ENCODE peak calls at places on chromosomes 1 and 21, in five cellular contexts. One of them, this sample, is unnamed.

GRCh38 chr1:16013220-16013907 is 4.5 kb downstream of the HSPB7 start:
- DNase-seq in GM23248: peak
- DNase-seq in foreskin fibroblast: no peak
- DNase-seq in lower lobe of right lung: peak
- DNase-seq in adipocyte: peak
- DNase-seq in this sample: peak

GRCh38 chr21:16088121-16088520 is 358.3 kb downstream of the USP25 start:
- DNase-seq in GM23248: no peak
- DNase-seq in foreskin fibroblast: no peak
- DNase-seq in lower lobe of right lung: no peak
- DNase-seq in adipocyte: no peak
- DNase-seq in this sample: no peak

GRCh38 chr1:180229483-180230415 is at the start of gene LHX4:
- DNase-seq in GM23248: peak
- DNase-seq in foreskin fibroblast: no peak
- DNase-seq in lower lobe of right lung: no peak
- DNase-seq in adipocyte: peak
- DNase-seq in this sample: peak

GRCh38 chr1:235160395-235160964 is 570 bp downstream of the RBM34 start:
- DNase-seq in GM23248: peak
- DNase-seq in foreskin fibroblast: peak
- DNase-seq in lower lobe of right lung: no peak
- DNase-seq in adipocyte: peak
- DNase-seq in this sample: peak

GRCh38 chr1:176692431-176692830 is 229.5 kb downstream of the PAPPA2 start:
- DNase-seq in GM23248: no peak
- DNase-seq in foreskin fibroblast: no peak
- DNase-seq in lower lobe of right lung: no peak
- DNase-seq in adipocyte: no peak
- DNase-seq in this sample: no peak

GRCh38 chr1:217089239-217090014 is 366.2 kb upstream of the ESRRG start:
- DNase-seq in GM23248: peak
- DNase-seq in foreskin fibroblast: peak
- DNase-seq in lower lobe of right lung: no peak
- DNase-seq in adipocyte: peak
- DNase-seq in this sample: peak

GRCh38 chr1:232127190-232127589 is 500.6 kb downstream of the DISC1 start:
- DNase-seq in GM23248: peak
- DNase-seq in foreskin fibroblast: peak
- DNase-seq in lower lobe of right lung: no peak
- DNase-seq in adipocyte: peak
- DNase-seq in this sample: peak

GRCh38 chr1:163442214-163442765 is 120.5 kb downstream of the NUF2 start:
- DNase-seq in GM23248: no peak
- DNase-seq in foreskin fibroblast: no peak
- DNase-seq in lower lobe of right lung: no peak
- DNase-seq in adipocyte: no peak
- DNase-seq in this sample: no peak

GRCh38 chr1:58109646-58110200 is 436.8 kb downstream of the OMA1 start:
- DNase-seq in GM23248: no peak
- DNase-seq in foreskin fibroblast: no peak
- DNase-seq in lower lobe of right lung: no peak
- DNase-seq in adipocyte: no peak
- DNase-seq in this sample: no peak

GRCh38 chr1:40153073-40153770 is 8.0 kb upstream of the RLF start:
- DNase-seq in GM23248: peak
- DNase-seq in foreskin fibroblast: peak
- DNase-seq in lower lobe of right lung: no peak
- DNase-seq in adipocyte: peak
- DNase-seq in this sample: peak

GRCh38 chr1:169124459-169124858 is 18.0 kb downstream of the ATP1B1 start:
- DNase-seq in GM23248: no peak
- DNase-seq in foreskin fibroblast: no peak
- DNase-seq in lower lobe of right lung: no peak
- DNase-seq in adipocyte: no peak
- DNase-seq in this sample: no peak

GRCh38 chr1:24659993-24660665 is 17.0 kb downstream of the SRRM1 start:
- DNase-seq in GM23248: peak
- DNase-seq in foreskin fibroblast: no peak
- DNase-seq in lower lobe of right lung: no peak
- DNase-seq in adipocyte: peak
- DNase-seq in this sample: no peak

GRCh38 chr1:174775621-174776020 is 224.1 kb upstream of the CACYBP start:
- DNase-seq in GM23248: no peak
- DNase-seq in foreskin fibroblast: no peak
- DNase-seq in lower lobe of right lung: no peak
- DNase-seq in adipocyte: no peak
- DNase-seq in this sample: no peak

GRCh38 chr21:31446206-31446900 is 102.3 kb upstream of the TIAM1 start:
- DNase-seq in GM23248: no peak
- DNase-seq in foreskin fibroblast: no peak
- DNase-seq in lower lobe of right lung: no peak
- DNase-seq in adipocyte: no peak
- DNase-seq in this sample: no peak

GRCh38 chr1:212951058-212951923 is 950 bp downstream of the VASH2 start:
- DNase-seq in GM23248: peak
- DNase-seq in foreskin fibroblast: no peak
- DNase-seq in lower lobe of right lung: no peak
- DNase-seq in adipocyte: peak
- DNase-seq in this sample: peak

GRCh38 chr1:241569848-241570247 is 37.7 kb downstream of the KMO start:
- DNase-seq in GM23248: no peak
- DNase-seq in foreskin fibroblast: no peak
- DNase-seq in lower lobe of right lung: no peak
- DNase-seq in adipocyte: no peak
- DNase-seq in this sample: no peak

GRCh38 chr1:206908038-206908437 is 10.8 kb downstream of the IL24 start:
- DNase-seq in GM23248: no peak
- DNase-seq in foreskin fibroblast: no peak
- DNase-seq in lower lobe of right lung: no peak
- DNase-seq in adipocyte: no peak
- DNase-seq in this sample: no peak

GRCh38 chr1:206911064-206911663 is 10.6 kb downstream of the FCMR start:
- DNase-seq in GM23248: peak
- DNase-seq in foreskin fibroblast: peak
- DNase-seq in lower lobe of right lung: no peak
- DNase-seq in adipocyte: peak
- DNase-seq in this sample: peak

GRCh38 chr1:206907304-206907991 is 10.2 kb downstream of the IL24 start:
- DNase-seq in GM23248: no peak
- DNase-seq in foreskin fibroblast: no peak
- DNase-seq in lower lobe of right lung: no peak
- DNase-seq in adipocyte: no peak
- DNase-seq in this sample: no peak

GRCh38 chr1:206909167-206909882 is 12.1 kb downstream of the IL24 start:
- DNase-seq in GM23248: peak
- DNase-seq in foreskin fibroblast: no peak
- DNase-seq in lower lobe of right lung: peak
- DNase-seq in adipocyte: peak
- DNase-seq in this sample: no peak

GRCh38 chr1:206909883-206910318 is 11.8 kb downstream of the FCMR start:
- DNase-seq in GM23248: no peak
- DNase-seq in foreskin fibroblast: no peak
- DNase-seq in lower lobe of right lung: no peak
- DNase-seq in adipocyte: no peak
- DNase-seq in this sample: no peak
- H3K4me3 ChIP-seq in GM23248: peak
- H3K4me3 ChIP-seq in foreskin fibroblast: peak
- H3K4me3 ChIP-seq in lower lobe of right lung: peak
- H3K4me3 ChIP-seq in adipocyte: peak
- H3K4me3 ChIP-seq in this sample: peak

GRCh38 chr1:202189919-202190715 is 3.5 kb upstream of the LGR6 start:
- DNase-seq in GM23248: peak
- DNase-seq in foreskin fibroblast: no peak
- DNase-seq in lower lobe of right lung: no peak
- DNase-seq in adipocyte: no peak
- DNase-seq in this sample: no peak

GRCh38 chr1:202194328-202194648 is 689 bp downstream of the LGR6 start:
- DNase-seq in GM23248: no peak
- DNase-seq in foreskin fibroblast: no peak
- DNase-seq in lower lobe of right lung: peak
- DNase-seq in adipocyte: no peak
- DNase-seq in this sample: no peak

GRCh38 chr1:202189012-202189790 is 4.4 kb upstream of the LGR6 start:
- DNase-seq in GM23248: peak
- DNase-seq in foreskin fibroblast: peak
- DNase-seq in lower lobe of right lung: peak
- DNase-seq in adipocyte: peak
- DNase-seq in this sample: peak

GRCh38 chr1:202193614-202194327 is at the start of gene LGR6:
- DNase-seq in GM23248: peak
- DNase-seq in foreskin fibroblast: no peak
- DNase-seq in lower lobe of right lung: no peak
- DNase-seq in adipocyte: peak
- DNase-seq in this sample: no peak

GRCh38 chr1:202192770-202193613 is 607 bp upstream of the LGR6 start:
- DNase-seq in GM23248: peak
- DNase-seq in foreskin fibroblast: peak
- DNase-seq in lower lobe of right lung: peak
- DNase-seq in adipocyte: peak
- DNase-seq in this sample: peak
- H3K4me3 ChIP-seq in GM23248: no peak
- H3K4me3 ChIP-seq in foreskin fibroblast: no peak
- H3K4me3 ChIP-seq in lower lobe of right lung: peak
- H3K4me3 ChIP-seq in adipocyte: no peak
- H3K4me3 ChIP-seq in this sample: no peak

DNA sequence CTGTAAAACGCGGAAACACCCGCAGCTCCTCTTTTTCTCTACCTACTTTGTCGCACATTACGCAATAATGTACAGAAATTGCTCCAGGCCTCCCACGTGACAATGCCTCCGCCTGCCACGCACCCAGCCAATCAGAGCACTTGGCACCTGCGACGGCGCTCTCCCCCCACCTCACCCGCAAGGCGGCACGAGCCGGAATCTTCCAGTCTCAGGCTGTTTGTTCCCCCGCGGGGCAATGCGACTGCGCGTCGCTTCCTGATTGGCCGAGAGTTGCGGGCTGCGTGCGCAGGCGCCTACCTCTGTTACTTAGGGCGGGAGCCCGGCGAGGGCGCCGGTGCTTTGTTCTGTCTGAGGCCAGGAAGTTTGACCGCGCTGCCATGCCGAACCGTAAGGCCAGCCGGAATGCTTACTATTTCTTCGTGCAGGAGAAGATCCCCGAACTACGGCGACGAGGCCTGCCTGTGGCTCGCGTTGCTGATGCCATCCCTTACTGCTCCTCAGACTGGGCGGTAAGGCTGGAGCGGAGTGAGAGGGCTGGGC is at the start of gene MAEL:
- DNase-seq in GM23248: no peak
- DNase-seq in foreskin fibroblast: no peak
- DNase-seq in lower lobe of right lung: no peak
- DNase-seq in adipocyte: no peak
- DNase-seq in this sample: no peak
- H3K4me3 ChIP-seq in GM23248: no peak
- H3K4me3 ChIP-seq in foreskin fibroblast: no peak
- H3K4me3 ChIP-seq in lower lobe of right lung: no peak
- H3K4me3 ChIP-seq in adipocyte: no peak
- H3K4me3 ChIP-seq in this sample: no peak

GRCh38 chr1:198423701-198424100 is 116.8 kb downstream of the ATP6V1G3 start:
- DNase-seq in GM23248: no peak
- DNase-seq in foreskin fibroblast: no peak
- DNase-seq in lower lobe of right lung: no peak
- DNase-seq in adipocyte: no peak
- DNase-seq in this sample: no peak
- H3K4me3 ChIP-seq in GM23248: no peak
- H3K4me3 ChIP-seq in foreskin fibroblast: no peak
- H3K4me3 ChIP-seq in lower lobe of right lung: no peak
- H3K4me3 ChIP-seq in adipocyte: no peak
- H3K4me3 ChIP-seq in this sample: no peak

DNA sequence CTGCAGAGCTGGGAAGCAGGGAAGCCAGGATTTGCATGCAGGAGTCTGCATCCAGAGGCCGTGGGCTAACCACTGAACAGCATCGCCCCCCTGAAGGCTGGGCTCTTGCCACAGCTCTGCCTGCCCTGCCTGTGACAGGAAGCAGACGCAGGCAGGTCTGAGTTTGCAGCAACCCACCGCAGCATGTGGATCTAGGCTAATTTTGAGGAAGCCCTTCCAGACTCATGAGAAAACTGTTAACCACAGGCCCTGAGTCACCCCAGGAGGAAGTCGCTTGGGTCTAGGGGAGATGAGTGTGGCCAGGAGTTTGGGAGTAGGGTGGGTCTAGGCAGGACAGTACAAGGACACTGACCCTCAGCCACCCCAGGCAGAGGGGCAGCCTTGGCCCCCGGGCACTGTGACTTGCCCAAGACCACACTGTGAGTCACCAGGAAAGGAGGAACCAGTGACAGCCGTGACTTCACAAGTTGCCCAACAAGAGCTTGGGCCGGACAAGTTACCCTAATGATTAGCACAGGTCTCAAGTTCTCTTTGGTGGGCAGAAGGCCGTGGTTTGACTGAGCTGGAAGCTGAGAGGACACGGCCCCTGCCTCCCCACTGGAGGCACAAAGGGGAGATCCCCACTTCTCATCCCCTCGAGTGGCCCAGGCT is 904 bp downstream of the LAPTM5 start:
- DNase-seq in GM23248: peak
- DNase-seq in foreskin fibroblast: peak
- DNase-seq in lower lobe of right lung: peak
- DNase-seq in adipocyte: peak
- DNase-seq in this sample: peak
- H3K4me3 ChIP-seq in GM23248: no peak
- H3K4me3 ChIP-seq in foreskin fibroblast: no peak
- H3K4me3 ChIP-seq in lower lobe of right lung: peak
- H3K4me3 ChIP-seq in adipocyte: peak
- H3K4me3 ChIP-seq in this sample: peak

GRCh38 chr1:21149430-21149861 is 27.3 kb downstream of the EIF4G3 start:
- DNase-seq in GM23248: peak
- DNase-seq in foreskin fibroblast: no peak
- DNase-seq in lower lobe of right lung: no peak
- DNase-seq in adipocyte: peak
- DNase-seq in this sample: peak
- H3K4me3 ChIP-seq in GM23248: peak
- H3K4me3 ChIP-seq in foreskin fibroblast: no peak
- H3K4me3 ChIP-seq in lower lobe of right lung: no peak
- H3K4me3 ChIP-seq in adipocyte: peak
- H3K4me3 ChIP-seq in this sample: peak

DNA sequence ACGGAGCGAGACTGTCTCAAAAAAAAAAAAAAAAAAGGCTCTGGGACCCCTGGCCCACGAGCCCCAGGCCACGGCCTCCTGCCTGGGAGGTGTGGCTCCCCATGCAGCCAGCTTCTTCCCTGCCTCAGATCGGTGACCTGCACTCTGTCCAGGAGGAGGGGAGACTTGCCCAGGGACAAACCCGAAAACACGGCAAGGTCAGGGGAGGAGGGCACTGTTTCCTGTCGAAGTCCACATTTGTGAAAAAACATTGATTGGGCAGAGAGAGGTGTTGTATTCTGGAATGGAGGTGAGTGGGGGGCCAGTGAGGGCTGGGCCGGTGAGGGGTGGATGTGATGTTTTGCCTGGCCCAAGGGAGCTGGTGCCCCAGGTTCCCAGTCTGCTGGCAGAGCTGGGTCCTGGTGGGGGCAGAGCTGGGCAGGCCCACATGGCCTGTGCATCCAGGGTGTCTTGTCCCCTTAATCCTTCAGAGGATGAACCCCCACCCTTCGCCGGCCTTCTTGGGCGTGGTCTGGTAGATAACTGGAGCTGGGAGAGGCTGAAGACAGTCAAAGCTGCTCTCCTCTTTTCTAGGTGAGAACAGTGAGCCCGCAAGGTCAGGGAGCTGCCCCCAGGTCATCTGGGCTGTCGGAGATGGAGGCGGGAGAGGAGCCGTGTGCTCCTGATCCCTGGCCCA is 12.4 kb upstream of the FAAP20 start:
- DNase-seq in GM23248: no peak
- DNase-seq in foreskin fibroblast: no peak
- DNase-seq in lower lobe of right lung: no peak
- DNase-seq in adipocyte: no peak
- DNase-seq in this sample: no peak
- H3K4me3 ChIP-seq in GM23248: peak
- H3K4me3 ChIP-seq in foreskin fibroblast: peak
- H3K4me3 ChIP-seq in lower lobe of right lung: peak
- H3K4me3 ChIP-seq in adipocyte: peak
- H3K4me3 ChIP-seq in this sample: peak

This sample was measured in osteoblast.